ENCODE peak calls at places on chromosomes 6 and 20, in six cellular contexts. One of them, this sample, is unnamed.

GRCh38 chr6:37862992-37863391 is 43.5 kb downstream of the ZFAND3 start:
- DNase-seq in activated gamma-delta T cell treated with anti-CD3 and anti-CD28 coated beads, Interleukin-2, amount 50 U/mL, for 16 hours: no peak
- DNase-seq in CD4-positive, CD25-positive, alpha-beta regulatory T cell: no peak
- DNase-seq in cardiac fibroblast: no peak
- DNase-seq in stimulated activated naive CD8-positive, alpha-beta T cell treated with anti-CD3 and anti-CD28 coated beads, Interleukin-15, Interleukin-2, amounts not matched to agents 100 U/mL and 50 U/mL, for 24 hours: no peak
- DNase-seq in HT1080: no peak
- DNase-seq in this sample: no peak

GRCh38 chr6:44800171-44800671 is 412.7 kb downstream of the CDC5L start:
- DNase-seq in activated gamma-delta T cell treated with anti-CD3 and anti-CD28 coated beads, Interleukin-2, amount 50 U/mL, for 16 hours: no peak
- DNase-seq in CD4-positive, CD25-positive, alpha-beta regulatory T cell: no peak
- DNase-seq in cardiac fibroblast: peak; percentile 82
- DNase-seq in stimulated activated naive CD8-positive, alpha-beta T cell treated with anti-CD3 and anti-CD28 coated beads, Interleukin-15, Interleukin-2, amounts not matched to agents 100 U/mL and 50 U/mL, for 24 hours: no peak
- DNase-seq in HT1080: peak; percentile 20
- DNase-seq in this sample: no peak

GRCh38 chr20:49593441-49594142 is 25.7 kb upstream of the PTGIS start:
- DNase-seq in activated gamma-delta T cell treated with anti-CD3 and anti-CD28 coated beads, Interleukin-2, amount 50 U/mL, for 16 hours: no peak
- DNase-seq in CD4-positive, CD25-positive, alpha-beta regulatory T cell: no peak
- DNase-seq in cardiac fibroblast: no peak
- DNase-seq in stimulated activated naive CD8-positive, alpha-beta T cell treated with anti-CD3 and anti-CD28 coated beads, Interleukin-15, Interleukin-2, amounts not matched to agents 100 U/mL and 50 U/mL, for 24 hours: peak; percentile 52
- DNase-seq in HT1080: no peak
- DNase-seq in this sample: no peak

GRCh38 chr6:139990865-139991264 is 616.4 kb upstream of the CITED2 start:
- DNase-seq in activated gamma-delta T cell treated with anti-CD3 and anti-CD28 coated beads, Interleukin-2, amount 50 U/mL, for 16 hours: no peak
- DNase-seq in CD4-positive, CD25-positive, alpha-beta regulatory T cell: no peak
- DNase-seq in cardiac fibroblast: peak; percentile 86
- DNase-seq in stimulated activated naive CD8-positive, alpha-beta T cell treated with anti-CD3 and anti-CD28 coated beads, Interleukin-15, Interleukin-2, amounts not matched to agents 100 U/mL and 50 U/mL, for 24 hours: no peak
- DNase-seq in HT1080: no peak
- DNase-seq in this sample: no peak

GRCh38 chr6:163455553-163455952 is 41.0 kb downstream of the QKI start:
- DNase-seq in activated gamma-delta T cell treated with anti-CD3 and anti-CD28 coated beads, Interleukin-2, amount 50 U/mL, for 16 hours: no peak
- DNase-seq in CD4-positive, CD25-positive, alpha-beta regulatory T cell: no peak
- DNase-seq in cardiac fibroblast: no peak
- DNase-seq in stimulated activated naive CD8-positive, alpha-beta T cell treated with anti-CD3 and anti-CD28 coated beads, Interleukin-15, Interleukin-2, amounts not matched to agents 100 U/mL and 50 U/mL, for 24 hours: no peak
- DNase-seq in HT1080: no peak
- DNase-seq in this sample: no peak

GRCh38 chr20:17281478-17281877 is 54.6 kb downstream of the PCSK2 start:
- DNase-seq in activated gamma-delta T cell treated with anti-CD3 and anti-CD28 coated beads, Interleukin-2, amount 50 U/mL, for 16 hours: no peak
- DNase-seq in CD4-positive, CD25-positive, alpha-beta regulatory T cell: no peak
- DNase-seq in cardiac fibroblast: no peak
- DNase-seq in stimulated activated naive CD8-positive, alpha-beta T cell treated with anti-CD3 and anti-CD28 coated beads, Interleukin-15, Interleukin-2, amounts not matched to agents 100 U/mL and 50 U/mL, for 24 hours: peak; percentile 25
- DNase-seq in HT1080: peak; percentile 18
- DNase-seq in this sample: no peak

GRCh38 chr20:13567663-13568062 is 71.1 kb downstream of the TASP1 start:
- DNase-seq in activated gamma-delta T cell treated with anti-CD3 and anti-CD28 coated beads, Interleukin-2, amount 50 U/mL, for 16 hours: no peak
- DNase-seq in CD4-positive, CD25-positive, alpha-beta regulatory T cell: no peak
- DNase-seq in cardiac fibroblast: peak; percentile 47
- DNase-seq in stimulated activated naive CD8-positive, alpha-beta T cell treated with anti-CD3 and anti-CD28 coated beads, Interleukin-15, Interleukin-2, amounts not matched to agents 100 U/mL and 50 U/mL, for 24 hours: no peak
- DNase-seq in HT1080: no peak
- DNase-seq in this sample: no peak

GRCh38 chr20:63126876-63127699 is 88.8 kb downstream of the YTHDF1 start:
- DNase-seq in activated gamma-delta T cell treated with anti-CD3 and anti-CD28 coated beads, Interleukin-2, amount 50 U/mL, for 16 hours: no peak
- DNase-seq in CD4-positive, CD25-positive, alpha-beta regulatory T cell: no peak
- DNase-seq in cardiac fibroblast: no peak
- DNase-seq in stimulated activated naive CD8-positive, alpha-beta T cell treated with anti-CD3 and anti-CD28 coated beads, Interleukin-15, Interleukin-2, amounts not matched to agents 100 U/mL and 50 U/mL, for 24 hours: no peak
- DNase-seq in HT1080: no peak
- DNase-seq in this sample: peak; percentile 24

GRCh38 chr6:16344756-16345155 is 106.4 kb downstream of the GMPR start:
- DNase-seq in activated gamma-delta T cell treated with anti-CD3 and anti-CD28 coated beads, Interleukin-2, amount 50 U/mL, for 16 hours: no peak
- DNase-seq in CD4-positive, CD25-positive, alpha-beta regulatory T cell: no peak
- DNase-seq in cardiac fibroblast: peak; percentile 62
- DNase-seq in stimulated activated naive CD8-positive, alpha-beta T cell treated with anti-CD3 and anti-CD28 coated beads, Interleukin-15, Interleukin-2, amounts not matched to agents 100 U/mL and 50 U/mL, for 24 hours: no peak
- DNase-seq in HT1080: no peak
- DNase-seq in this sample: no peak

GRCh38 chr6:163367388-163368183 is 46.9 kb upstream of the QKI start:
- DNase-seq in activated gamma-delta T cell treated with anti-CD3 and anti-CD28 coated beads, Interleukin-2, amount 50 U/mL, for 16 hours: no peak
- DNase-seq in CD4-positive, CD25-positive, alpha-beta regulatory T cell: no peak
- DNase-seq in cardiac fibroblast: no peak
- DNase-seq in stimulated activated naive CD8-positive, alpha-beta T cell treated with anti-CD3 and anti-CD28 coated beads, Interleukin-15, Interleukin-2, amounts not matched to agents 100 U/mL and 50 U/mL, for 24 hours: no peak
- DNase-seq in HT1080: no peak
- DNase-seq in this sample: peak; percentile 78

GRCh38 chr6:144675231-144675861 is 390.2 kb downstream of the UTRN start:
- DNase-seq in activated gamma-delta T cell treated with anti-CD3 and anti-CD28 coated beads, Interleukin-2, amount 50 U/mL, for 16 hours: no peak
- DNase-seq in CD4-positive, CD25-positive, alpha-beta regulatory T cell: no peak
- DNase-seq in cardiac fibroblast: peak; percentile 79
- DNase-seq in stimulated activated naive CD8-positive, alpha-beta T cell treated with anti-CD3 and anti-CD28 coated beads, Interleukin-15, Interleukin-2, amounts not matched to agents 100 U/mL and 50 U/mL, for 24 hours: peak; percentile 36
- DNase-seq in HT1080: peak; percentile 53
- DNase-seq in this sample: no peak

GRCh38 chr20:39874049-39874893 is 814.8 kb downstream of the MAFB start:
- DNase-seq in activated gamma-delta T cell treated with anti-CD3 and anti-CD28 coated beads, Interleukin-2, amount 50 U/mL, for 16 hours: no peak
- DNase-seq in CD4-positive, CD25-positive, alpha-beta regulatory T cell: no peak
- DNase-seq in cardiac fibroblast: peak; percentile 85
- DNase-seq in stimulated activated naive CD8-positive, alpha-beta T cell treated with anti-CD3 and anti-CD28 coated beads, Interleukin-15, Interleukin-2, amounts not matched to agents 100 U/mL and 50 U/mL, for 24 hours: peak; percentile 44
- DNase-seq in HT1080: peak; percentile 75
- DNase-seq in this sample: peak; percentile 59

GRCh38 chr6:104705095-104705707 is 154.5 kb downstream of the HACE1 start:
- DNase-seq in activated gamma-delta T cell treated with anti-CD3 and anti-CD28 coated beads, Interleukin-2, amount 50 U/mL, for 16 hours: no peak
- DNase-seq in CD4-positive, CD25-positive, alpha-beta regulatory T cell: no peak
- DNase-seq in cardiac fibroblast: peak; percentile 81
- DNase-seq in stimulated activated naive CD8-positive, alpha-beta T cell treated with anti-CD3 and anti-CD28 coated beads, Interleukin-15, Interleukin-2, amounts not matched to agents 100 U/mL and 50 U/mL, for 24 hours: peak; percentile 17
- DNase-seq in HT1080: peak; percentile 97
- DNase-seq in this sample: no peak

GRCh38 chr20:47303736-47304135 is 52.8 kb downstream of the ZMYND8 start:
- DNase-seq in activated gamma-delta T cell treated with anti-CD3 and anti-CD28 coated beads, Interleukin-2, amount 50 U/mL, for 16 hours: no peak
- DNase-seq in CD4-positive, CD25-positive, alpha-beta regulatory T cell: no peak
- DNase-seq in cardiac fibroblast: no peak
- DNase-seq in stimulated activated naive CD8-positive, alpha-beta T cell treated with anti-CD3 and anti-CD28 coated beads, Interleukin-15, Interleukin-2, amounts not matched to agents 100 U/mL and 50 U/mL, for 24 hours: no peak
- DNase-seq in HT1080: no peak
- DNase-seq in this sample: no peak

GRCh38 chr6:33988121-33989015 is 157.5 kb downstream of the GRM4 start:
- DNase-seq in activated gamma-delta T cell treated with anti-CD3 and anti-CD28 coated beads, Interleukin-2, amount 50 U/mL, for 16 hours: no peak
- DNase-seq in CD4-positive, CD25-positive, alpha-beta regulatory T cell: no peak
- DNase-seq in cardiac fibroblast: no peak
- DNase-seq in stimulated activated naive CD8-positive, alpha-beta T cell treated with anti-CD3 and anti-CD28 coated beads, Interleukin-15, Interleukin-2, amounts not matched to agents 100 U/mL and 50 U/mL, for 24 hours: no peak
- DNase-seq in HT1080: no peak
- DNase-seq in this sample: no peak

GRCh38 chr6:2653369-2654032 is 97.2 kb downstream of the MYLK4 start:
- DNase-seq in activated gamma-delta T cell treated with anti-CD3 and anti-CD28 coated beads, Interleukin-2, amount 50 U/mL, for 16 hours: no peak
- DNase-seq in CD4-positive, CD25-positive, alpha-beta regulatory T cell: no peak
- DNase-seq in cardiac fibroblast: no peak
- DNase-seq in stimulated activated naive CD8-positive, alpha-beta T cell treated with anti-CD3 and anti-CD28 coated beads, Interleukin-15, Interleukin-2, amounts not matched to agents 100 U/mL and 50 U/mL, for 24 hours: no peak
- DNase-seq in HT1080: no peak
- DNase-seq in this sample: no peak

This sample was measured in lower lobe of right lung.